ENCODE peak calls at places on chromosome 22, in nine cellular contexts. One of them, this sample, is unnamed.

GRCh38 chr22:46287873-46288751 is 8.6 kb upstream of the GTSE1 start:
- DNase-seq in nephron progenitor cell: no peak
- DNase-seq in NCI-H524 treated with DMSO at 0.1 percent for 48 hours: no peak
- DNase-seq in NCI-H1092: no peak
- DNase-seq in T-helper 2 cell: no peak
- DNase-seq in SW 1271: no peak
- DNase-seq in activated naive CD4-positive, alpha-beta T cell: no peak
- DNase-seq in neuronal stem cell: no peak
- DNase-seq in EH: no peak
- DNase-seq in this sample: no peak

GRCh38 chr22:40204331-40205116 is 26.8 kb downstream of the TNRC6B start:
- DNase-seq in nephron progenitor cell: peak; percentile 21
- DNase-seq in NCI-H524 treated with DMSO at 0.1 percent for 48 hours: no peak
- DNase-seq in NCI-H1092: no peak
- DNase-seq in T-helper 2 cell: no peak
- DNase-seq in SW 1271: no peak
- DNase-seq in activated naive CD4-positive, alpha-beta T cell: no peak
- DNase-seq in neuronal stem cell: no peak
- DNase-seq in EH: peak; percentile 96
- DNase-seq in this sample: no peak

GRCh38 chr22:31082606-31083376 is 1.7 kb downstream of the SMTN start:
- DNase-seq in nephron progenitor cell: peak; percentile 56
- DNase-seq in NCI-H524 treated with DMSO at 0.1 percent for 48 hours: no peak
- DNase-seq in NCI-H1092: no peak
- DNase-seq in T-helper 2 cell: peak; percentile 39
- DNase-seq in SW 1271: peak; percentile 47
- DNase-seq in activated naive CD4-positive, alpha-beta T cell: no peak
- DNase-seq in neuronal stem cell: no peak
- DNase-seq in EH: peak; percentile 76
- DNase-seq in this sample: peak; percentile 20

GRCh38 chr22:40603088-40603605 is 33.4 kb downstream of the MRTFA start:
- DNase-seq in nephron progenitor cell: no peak
- DNase-seq in NCI-H524 treated with DMSO at 0.1 percent for 48 hours: no peak
- DNase-seq in NCI-H1092: no peak
- DNase-seq in T-helper 2 cell: no peak
- DNase-seq in SW 1271: peak; percentile 23
- DNase-seq in activated naive CD4-positive, alpha-beta T cell: no peak
- DNase-seq in neuronal stem cell: no peak
- DNase-seq in EH: peak; percentile 83
- DNase-seq in this sample: no peak

GRCh38 chr22:27518583-27519437 is 282.7 kb downstream of the MN1 start:
- DNase-seq in nephron progenitor cell: no peak
- DNase-seq in NCI-H524 treated with DMSO at 0.1 percent for 48 hours: no peak
- DNase-seq in NCI-H1092: no peak
- DNase-seq in T-helper 2 cell: no peak
- DNase-seq in SW 1271: no peak
- DNase-seq in activated naive CD4-positive, alpha-beta T cell: no peak
- DNase-seq in neuronal stem cell: no peak
- DNase-seq in EH: peak; percentile 15
- DNase-seq in this sample: no peak

GRCh38 chr22:42307806-42308563 is 37.5 kb upstream of the TCF20 start:
- DNase-seq in nephron progenitor cell: no peak
- DNase-seq in NCI-H524 treated with DMSO at 0.1 percent for 48 hours: peak; percentile 50
- DNase-seq in NCI-H1092: no peak
- DNase-seq in T-helper 2 cell: no peak
- DNase-seq in SW 1271: no peak
- DNase-seq in activated naive CD4-positive, alpha-beta T cell: no peak
- DNase-seq in neuronal stem cell: no peak
- DNase-seq in EH: no peak
- DNase-seq in this sample: no peak

GRCh38 chr22:21919526-21920307 is 32.9 kb downstream of the PPM1F start:
- DNase-seq in nephron progenitor cell: no peak
- DNase-seq in NCI-H524 treated with DMSO at 0.1 percent for 48 hours: no peak
- DNase-seq in NCI-H1092: no peak
- DNase-seq in T-helper 2 cell: no peak
- DNase-seq in SW 1271: no peak
- DNase-seq in activated naive CD4-positive, alpha-beta T cell: no peak
- DNase-seq in neuronal stem cell: no peak
- DNase-seq in EH: no peak
- DNase-seq in this sample: no peak

GRCh38 chr22:37753746-37754145 is 54.0 kb upstream of the GCAT start:
- DNase-seq in nephron progenitor cell: no peak
- DNase-seq in NCI-H524 treated with DMSO at 0.1 percent for 48 hours: no peak
- DNase-seq in NCI-H1092: no peak
- DNase-seq in T-helper 2 cell: no peak
- DNase-seq in SW 1271: no peak
- DNase-seq in activated naive CD4-positive, alpha-beta T cell: no peak
- DNase-seq in neuronal stem cell: no peak
- DNase-seq in EH: peak; percentile 56
- DNase-seq in this sample: no peak

GRCh38 chr22:43376765-43377485 is 33.8 kb upstream of the SCUBE1 start:
- DNase-seq in nephron progenitor cell: no peak
- DNase-seq in NCI-H524 treated with DMSO at 0.1 percent for 48 hours: no peak
- DNase-seq in NCI-H1092: no peak
- DNase-seq in T-helper 2 cell: no peak
- DNase-seq in SW 1271: no peak
- DNase-seq in activated naive CD4-positive, alpha-beta T cell: no peak
- DNase-seq in neuronal stem cell: no peak
- DNase-seq in EH: peak; percentile 10
- DNase-seq in this sample: no peak

GRCh38 chr22:47738472-47739013 is 976.1 kb downstream of the TBC1D22A start:
- DNase-seq in nephron progenitor cell: no peak
- DNase-seq in NCI-H524 treated with DMSO at 0.1 percent for 48 hours: no peak
- DNase-seq in NCI-H1092: no peak
- DNase-seq in T-helper 2 cell: no peak
- DNase-seq in SW 1271: no peak
- DNase-seq in activated naive CD4-positive, alpha-beta T cell: no peak
- DNase-seq in neuronal stem cell: no peak
- DNase-seq in EH: no peak
- DNase-seq in this sample: no peak